ENCODE peak calls at places on chromosomes 12 and 14, in six cellular contexts. K is GM12865, G is breast epithelium, I is IMR-90, Y is adipocyte, U is mucosa of descending colon. B is an unnamed sample.

GRCh38 chr12:23855813-23856212 is 93.7 kb downstream of the SOX5 start:
- DNase-seq in K (no peak), G (no peak), I (no peak), Y (no peak), U (no peak), B (no peak)

GRCh38 chr12:52038447-52038846 is 12.8 kb upstream of the NR4A1 start:
- DNase-seq in K (no peak), G (no peak), I (peak), Y (no peak), U (no peak), B (no peak)

GRCh38 chr12:99959549-99960170 is 25.1 kb downstream of the ANKS1B start:
- DNase-seq in K (no peak), G (no peak), I (no peak), Y (peak), U (no peak), B (no peak)

GRCh38 chr12:124352839-124353238 is 57.9 kb downstream of the RFLNA start:
- DNase-seq in K (no peak), G (no peak), I (no peak), Y (no peak), U (peak), B (no peak)

GRCh38 chr12:62862259-62862881 is 72.6 kb downstream of the PPM1H start:
- DNase-seq in K (no peak), G (no peak), I (peak), Y (peak), U (no peak), B (no peak)

GRCh38 chr14:88682495-88683114 is 110.1 kb downstream of the EML5 start:
- DNase-seq in K (no peak), G (no peak), I (no peak), Y (no peak), U (no peak), B (no peak)

GRCh38 chr12:132834181-132834711 is 5.6 kb upstream of the GOLGA3 start:
- DNase-seq in K (peak), G (no peak), I (no peak), Y (no peak), U (no peak), B (no peak)

GRCh38 chr14:20998674-20999366 is at the start of gene SLC39A2:
- DNase-seq in K (no peak), G (peak), I (peak), Y (peak), U (peak), B (peak)

GRCh38 chr12:113862570-113863454 is 103.3 kb downstream of the RBM19 start:
- DNase-seq in K (peak), G (no peak), I (peak), Y (peak), U (no peak), B (peak)

GRCh38 chr12:32688786-32689185 is 9.7 kb downstream of the DNM1L start:
- DNase-seq in K (no peak), G (no peak), I (no peak), Y (no peak), U (no peak), B (no peak)

GRCh38 chr12:52534482-52534881 is 14.3 kb upstream of the KRT5 start:
- DNase-seq in K (peak), G (no peak), I (no peak), Y (no peak), U (no peak), B (no peak)

DNA sequence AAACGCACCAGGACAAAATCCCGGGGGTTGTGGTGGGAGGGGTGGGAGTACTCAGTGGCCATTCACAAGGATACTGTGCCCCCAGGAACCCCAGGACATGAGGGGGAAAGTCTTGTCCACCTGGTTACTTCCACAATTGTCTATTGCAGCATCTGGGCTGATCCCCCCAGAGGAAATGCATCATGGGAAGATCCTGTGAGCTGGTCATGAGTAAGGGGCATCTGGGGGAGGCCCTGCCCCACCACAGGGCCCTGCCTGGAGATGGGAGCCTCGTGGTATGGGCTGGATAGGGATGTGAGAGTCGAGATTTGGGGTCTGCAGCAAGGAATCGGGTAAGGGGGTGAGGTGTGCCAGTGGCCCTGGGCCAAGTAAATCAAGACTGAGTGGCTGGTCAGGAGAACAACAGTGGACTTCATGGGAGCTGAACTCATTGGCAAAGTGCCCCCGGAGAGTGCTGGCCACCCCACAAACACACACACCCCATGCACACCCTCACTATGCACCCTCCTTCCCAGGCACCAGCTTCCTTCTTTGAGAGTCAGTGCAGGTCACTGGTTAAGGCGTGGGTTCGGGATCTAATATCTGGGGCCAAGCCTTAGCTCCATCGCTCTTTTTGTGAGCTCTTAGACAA is 3.0 kb upstream of the SERPINA1 start:
- DNase-seq in K (no peak), G (no peak), I (no peak), Y (no peak), U (no peak), B (no peak)
- H3K4me3 ChIP-seq in K (no peak), G (no peak), I (no peak), Y (no peak), U (no peak), B (no peak)

DNA sequence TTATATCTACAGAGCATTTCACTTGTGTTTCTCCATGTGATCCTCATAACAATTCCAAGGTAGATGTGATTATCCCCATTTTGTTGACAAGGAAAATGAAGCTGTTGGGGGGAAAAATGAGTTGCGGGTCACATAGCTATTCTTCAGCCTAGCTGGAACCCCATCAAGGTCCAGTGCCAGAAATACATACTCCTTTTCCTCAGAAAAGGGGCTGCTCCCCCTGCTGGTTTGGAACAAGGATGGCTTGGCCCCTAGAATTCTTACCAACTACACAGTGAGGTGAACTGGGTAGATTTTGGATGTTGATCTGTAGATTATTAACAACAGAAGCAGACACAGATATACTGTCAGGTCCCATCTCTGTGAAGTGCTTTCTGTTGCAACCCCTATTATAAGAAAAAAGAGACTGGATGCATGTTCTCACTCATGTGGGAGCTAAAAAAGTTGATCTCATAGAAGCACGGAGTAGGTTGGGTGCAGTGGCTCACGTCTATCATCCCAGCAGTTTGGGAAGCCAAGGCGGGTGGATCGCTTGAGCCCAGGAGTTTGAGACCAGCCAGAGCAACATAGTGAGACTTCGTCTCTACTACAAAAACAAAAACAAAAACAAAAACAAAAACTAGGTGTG is 8.9 kb downstream of the IKZF4 start:
- DNase-seq in K (peak), G (no peak), I (peak), Y (peak), U (no peak), B (no peak)
- H3K4me3 ChIP-seq in K (no peak), G (no peak), I (no peak), Y (peak), U (no peak), B (no peak)

GRCh38 chr12:19261773-19262172 is 132.2 kb downstream of the PLEKHA5 start:
- DNase-seq in K (no peak), G (no peak), I (no peak), Y (peak), U (no peak), B (no peak)

GRCh38 chr12:19263666-19264065 is 134.1 kb downstream of the PLEKHA5 start:
- DNase-seq in K (no peak), G (no peak), I (no peak), Y (no peak), U (no peak), B (no peak)
- H3K4me3 ChIP-seq in K (no peak), G (no peak), I (no peak), Y (no peak), U (no peak), B (no peak)

DNA sequence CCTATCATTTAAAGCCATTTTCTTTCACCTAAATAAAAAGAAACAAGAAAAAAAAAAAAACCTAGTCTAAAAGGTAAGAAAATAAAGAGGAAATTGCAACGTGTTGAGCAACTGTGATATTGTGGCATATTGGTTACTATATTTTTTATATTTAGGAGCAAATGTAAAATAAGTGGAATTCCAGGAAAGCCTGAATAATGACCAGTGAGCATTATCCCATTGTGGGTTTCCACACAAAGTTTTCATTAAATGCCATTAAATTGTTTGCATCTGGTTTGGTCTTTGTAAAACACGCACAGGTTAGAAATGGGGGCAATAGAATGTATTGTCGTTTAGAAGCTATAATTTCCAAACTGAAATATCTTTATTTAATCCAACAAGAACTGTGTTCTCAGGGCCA is 215.5 kb downstream of the SLC6A15 start:
- DNase-seq in K (no peak), G (no peak), I (no peak), Y (peak), U (no peak), B (peak)
- H3K4me3 ChIP-seq in K (no peak), G (no peak), I (no peak), Y (no peak), U (no peak), B (no peak)

B was measured in AG04449.